ENCODE peak calls at places on chromosomes 5 and 9, in nine cellular contexts. E is heart right ventricle, V is HFF-Myc, N is cardiac muscle cell, M is AG04450, T is SJSA1, F is cardiac fibroblast, D is PC-3, L is Caco-2. A is an unnamed sample.

GRCh38 chr5:10442581-10442980 is 902 bp downstream of the ROPN1L start:
- DNase-seq in E (no peak), V (no peak), N (no peak), M (no peak), T (no peak), F (no peak), D (peak), L (no peak), A (no peak)

GRCh38 chr9:95750725-95751644 is 124.5 kb upstream of the ERCC6L2 start:
- DNase-seq in E (no peak), V (no peak), N (no peak), M (no peak), T (no peak), F (no peak), D (no peak), L (no peak), A (no peak)

GRCh38 chr9:121929893-121930875 is 162.9 kb downstream of the TTLL11 start:
- DNase-seq in E (no peak), V (no peak), N (no peak), M (no peak), T (no peak), F (no peak), D (no peak), L (no peak), A (no peak)

GRCh38 chr9:130833324-130833990 is 1.6 kb upstream of the ABL1 start:
- DNase-seq in E (no peak), V (no peak), N (peak), M (no peak), T (no peak), F (peak), D (peak), L (no peak), A (no peak)

GRCh38 chr9:99075246-99075912 is 29.5 kb upstream of the TGFBR1 start:
- DNase-seq in E (no peak), V (no peak), N (peak), M (no peak), T (no peak), F (peak), D (peak), L (no peak), A (no peak)

GRCh38 chr5:132309679-132310078 is 15.5 kb downstream of the SLC22A4 start:
- DNase-seq in E (no peak), V (no peak), N (no peak), M (no peak), T (no peak), F (no peak), D (no peak), L (no peak), A (no peak)

GRCh38 chr5:28284788-28285187 is 1246.4 kb upstream of the CDH9 start:
- DNase-seq in E (no peak), V (no peak), N (no peak), M (no peak), T (no peak), F (no peak), D (no peak), L (no peak), A (no peak)

GRCh38 chr9:126635661-126636439 is 22.1 kb downstream of the LMX1B start:
- DNase-seq in E (no peak), V (no peak), N (no peak), M (no peak), T (no peak), F (no peak), D (no peak), L (no peak), A (no peak)

GRCh38 chr5:132458651-132459030 is 31.9 kb downstream of the IRF1 start:
- DNase-seq in E (no peak), V (no peak), N (peak), M (no peak), T (no peak), F (no peak), D (peak), L (no peak), A (no peak)

GRCh38 chr9:107141967-107142366 is 141.1 kb upstream of the RAD23B start:
- DNase-seq in E (no peak), V (no peak), N (peak), M (no peak), T (no peak), F (peak), D (peak), L (no peak), A (no peak)

GRCh38 chr9:134502261-134503211 is 139.1 kb upstream of the COL5A1 start:
- DNase-seq in E (peak), V (peak), N (peak), M (peak), T (peak), F (peak), D (peak), L (no peak), A (peak)

GRCh38 chr9:112198646-112199045 is 23.5 kb upstream of the SUSD1 start:
- DNase-seq in E (no peak), V (no peak), N (no peak), M (no peak), T (no peak), F (no peak), D (no peak), L (no peak), A (no peak)

GRCh38 chr5:9624196-9624947 is 5.8 kb downstream of the TAS2R1 start:
- DNase-seq in E (no peak), V (no peak), N (peak), M (no peak), T (no peak), F (peak), D (no peak), L (peak), A (no peak)

GRCh38 chr5:154893381-154893780 is 35.0 kb downstream of the CNOT8 start:
- DNase-seq in E (no peak), V (no peak), N (no peak), M (no peak), T (no peak), F (no peak), D (no peak), L (no peak), A (no peak)

GRCh38 chr5:98774192-98775046 is 956 bp downstream of the RGMB start:
- DNase-seq in E (peak), V (no peak), N (peak), M (no peak), T (peak), F (peak), D (peak), L (peak), A (peak)

GRCh38 chr5:83662558-83662957 is 58.1 kb downstream of the HAPLN1 start:
- DNase-seq in E (no peak), V (no peak), N (no peak), M (no peak), T (no peak), F (no peak), D (no peak), L (no peak), A (no peak)

GRCh38 chr5:58040044-58040443 is 419.8 kb downstream of the PLK2 start:
- DNase-seq in E (no peak), V (no peak), N (no peak), M (no peak), T (no peak), F (no peak), D (no peak), L (no peak), A (no peak)

DNA sequence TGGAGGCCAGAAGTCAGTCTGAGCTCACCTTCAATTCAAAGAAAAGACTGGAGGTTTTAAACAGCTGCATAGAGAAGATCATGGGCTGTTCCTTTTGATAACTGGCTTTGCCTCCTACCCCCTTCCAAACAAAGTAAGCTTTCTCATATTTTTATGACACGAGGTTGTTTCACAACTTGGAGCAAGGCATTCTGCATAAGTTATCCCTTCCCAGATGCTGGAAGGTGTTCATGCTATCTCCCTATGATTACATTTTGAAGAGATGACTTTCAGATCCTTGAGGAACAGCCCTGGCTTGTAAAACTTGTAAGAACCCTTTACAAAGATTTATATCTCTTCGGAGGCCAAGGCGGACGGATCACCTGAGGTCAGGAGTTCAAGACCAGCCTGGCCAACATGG is 571.9 kb upstream of the FTMT start:
- DNase-seq in E (no peak), V (no peak), N (no peak), M (no peak), T (no peak), F (no peak), D (no peak), L (no peak), A (no peak)
- H3K4me3 ChIP-seq in E (no peak), V (no peak), N (no peak), M (no peak), T (no peak), F (no peak), D (no peak), L (no peak), A (no peak)

GRCh38 chr5:143229426-143229895 is 174.0 kb downstream of the NR3C1 start:
- DNase-seq in E (no peak), V (no peak), N (no peak), M (no peak), T (no peak), F (no peak), D (no peak), L (no peak), A (no peak)
- H3K4me3 ChIP-seq in E (no peak), V (no peak), N (no peak), M (no peak), T (no peak), F (no peak), D (no peak), L (no peak), A (no peak)

GRCh38 chr9:78640728-78641127 is 343.8 kb downstream of the PSAT1 start:
- DNase-seq in E (no peak), V (no peak), N (no peak), M (no peak), T (no peak), F (no peak), D (no peak), L (no peak), A (no peak)
- H3K4me3 ChIP-seq in E (no peak), V (no peak), N (no peak), M (no peak), T (no peak), F (no peak), D (no peak), L (no peak), A (no peak)

GRCh38 chr5:96023518-96023917 is 61.9 kb upstream of the ELL2 start:
- DNase-seq in E (no peak), V (no peak), N (peak), M (no peak), T (no peak), F (peak), D (peak), L (no peak), A (no peak)

GRCh38 chr5:96031180-96031579 is 69.5 kb upstream of the ELL2 start:
- DNase-seq in E (no peak), V (no peak), N (no peak), M (no peak), T (no peak), F (no peak), D (no peak), L (no peak), A (no peak)

GRCh38 chr5:96022971-96023370 is 61.3 kb upstream of the ELL2 start:
- DNase-seq in E (no peak), V (no peak), N (no peak), M (no peak), T (no peak), F (no peak), D (no peak), L (no peak), A (no peak)

GRCh38 chr5:96024683-96025475 is 63.2 kb upstream of the ELL2 start:
- DNase-seq in E (no peak), V (no peak), N (no peak), M (no peak), T (no peak), F (no peak), D (peak), L (no peak), A (no peak)

GRCh38 chr5:96026334-96027065 is 64.8 kb upstream of the ELL2 start:
- DNase-seq in E (no peak), V (no peak), N (peak), M (peak), T (no peak), F (peak), D (peak), L (no peak), A (no peak)
- H3K4me3 ChIP-seq in E (no peak), V (no peak), N (no peak), M (no peak), T (no peak), F (no peak), D (peak), L (no peak), A (no peak)

DNA sequence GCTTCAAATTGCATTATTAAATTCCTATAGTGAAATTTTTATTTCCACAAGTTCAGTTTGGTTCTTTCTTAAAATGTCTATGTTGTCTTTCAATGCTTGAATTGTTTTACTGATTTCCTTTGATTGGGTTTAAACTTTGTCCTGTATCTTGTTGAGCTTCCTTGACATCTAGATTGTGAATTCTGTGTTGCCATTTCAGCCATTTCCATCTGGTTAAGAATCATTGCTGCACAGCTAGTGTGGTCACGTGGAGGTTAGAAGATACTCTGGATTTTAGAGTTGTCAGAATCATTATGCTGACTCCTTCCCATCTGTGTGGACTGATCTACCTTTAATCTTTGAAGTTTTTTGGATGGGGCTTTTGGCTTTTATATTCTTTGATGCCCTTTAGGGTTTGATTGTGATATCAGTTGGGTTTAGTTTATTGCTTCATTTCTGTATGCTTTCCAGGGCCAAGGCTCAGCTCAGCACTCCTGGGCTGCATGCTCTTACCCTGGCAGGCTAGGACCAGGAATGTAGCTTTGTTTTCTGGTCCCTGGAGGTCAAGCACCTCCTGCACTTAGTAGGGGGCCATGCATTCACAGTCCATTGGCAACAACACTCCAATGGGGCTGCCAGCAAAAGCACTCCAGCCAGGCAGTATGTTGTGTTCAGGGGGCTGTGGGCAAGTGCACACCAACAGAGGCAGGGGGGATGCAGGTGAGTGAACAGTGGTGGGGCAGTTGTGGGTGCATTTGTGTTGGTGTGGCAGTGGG is 141.4 kb downstream of the PRR16 start:
- DNase-seq in E (no peak), V (no peak), N (peak), M (no peak), T (no peak), F (no peak), D (no peak), L (no peak), A (no peak)
- H3K4me3 ChIP-seq in E (no peak), V (no peak), N (no peak), M (no peak), T (no peak), F (no peak), D (peak), L (no peak), A (no peak)

GRCh38 chr9:79812507-79813261 is 240.9 kb downstream of the TLE4 start:
- DNase-seq in E (no peak), V (no peak), N (no peak), M (no peak), T (no peak), F (no peak), D (no peak), L (no peak), A (no peak)
- H3K4me3 ChIP-seq in E (peak), V (no peak), N (no peak), M (no peak), T (no peak), F (no peak), D (no peak), L (no peak), A (no peak)

DNA sequence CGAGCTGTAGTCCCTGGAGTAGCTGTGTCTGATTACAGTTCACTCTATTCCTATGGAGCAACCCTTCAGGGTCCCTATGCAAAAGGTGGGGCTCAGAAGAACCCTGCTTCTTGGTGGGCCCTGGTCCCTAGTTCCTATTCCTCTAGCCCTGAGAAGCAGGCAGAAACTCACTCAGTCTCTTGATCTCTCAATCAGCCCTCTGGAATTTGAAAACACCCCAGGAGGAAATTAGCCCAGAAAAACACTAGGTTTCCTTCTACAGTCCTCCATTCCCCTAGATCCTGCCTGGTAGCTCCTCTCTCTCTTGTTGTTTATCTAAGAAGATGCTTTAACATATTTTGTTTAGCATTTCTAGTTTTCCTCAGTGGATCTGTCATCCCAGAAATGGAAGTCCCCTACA is 7.6 kb downstream of the RGS3 start:
- DNase-seq in E (no peak), V (no peak), N (no peak), M (no peak), T (no peak), F (no peak), D (no peak), L (no peak), A (no peak)
- H3K4me3 ChIP-seq in E (no peak), V (no peak), N (no peak), M (no peak), T (no peak), F (no peak), D (no peak), L (no peak), A (no peak)

GRCh38 chr5:118326496-118327045 is 661.8 kb downstream of the DTWD2 start:
- DNase-seq in E (no peak), V (no peak), N (no peak), M (no peak), T (no peak), F (no peak), D (peak), L (no peak), A (no peak)

DNA sequence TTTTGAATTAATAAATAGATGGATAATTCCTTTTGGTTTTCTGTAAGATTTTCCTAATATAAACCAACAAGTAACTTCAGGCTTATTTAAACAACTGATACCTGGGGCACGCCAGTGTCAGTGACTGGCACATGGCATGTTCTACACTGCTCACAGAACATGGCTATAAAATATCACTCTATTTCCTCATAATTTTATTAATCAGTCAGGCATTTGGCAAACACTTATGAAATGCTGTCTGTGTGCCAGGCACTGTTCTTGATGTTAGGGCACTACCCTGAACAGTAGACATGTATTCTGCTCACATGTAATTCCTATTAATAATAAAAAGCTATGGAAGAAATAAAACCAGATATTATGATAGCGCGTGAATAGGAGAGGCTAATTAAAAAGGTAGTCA is 661.0 kb downstream of the DTWD2 start:
- DNase-seq in E (no peak), V (no peak), N (no peak), M (no peak), T (no peak), F (no peak), D (no peak), L (no peak), A (peak)
- H3K4me3 ChIP-seq in E (no peak), V (no peak), N (no peak), M (no peak), T (no peak), F (no peak), D (no peak), L (no peak), A (no peak)

DNA sequence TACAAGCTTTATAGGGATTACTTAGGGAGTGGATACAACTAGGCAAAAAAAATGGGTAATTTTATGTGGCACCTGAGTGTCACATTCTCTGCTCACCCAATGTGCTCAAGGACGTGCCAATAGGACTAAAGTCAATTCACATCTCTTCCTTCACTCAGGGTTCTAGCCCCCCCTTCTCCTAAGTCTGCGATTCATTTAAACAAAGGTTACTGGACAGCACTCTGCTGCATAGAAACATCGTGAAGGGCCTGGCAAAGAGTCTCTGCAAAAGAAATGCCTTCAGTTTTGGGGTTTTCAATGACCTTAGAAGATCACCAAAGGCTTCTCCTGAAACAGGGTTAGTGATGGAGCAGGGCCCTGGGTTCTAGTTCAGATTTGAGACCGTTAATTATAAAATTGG is 142.3 kb downstream of the TSSK1B start:
- DNase-seq in E (no peak), V (no peak), N (peak), M (no peak), T (no peak), F (peak), D (no peak), L (no peak), A (no peak)
- H3K4me3 ChIP-seq in E (peak), V (peak), N (peak), M (peak), T (peak), F (peak), D (no peak), L (no peak), A (no peak)